ENCODE peak calls at places on chromosomes 13 and 19, in seven cellular contexts. E is CD8-positive, alpha-beta T cell; C is right lobe of liver; O is ascending aorta; N is breast epithelium; S is IMR-90; L is colonic mucosa. X is an unnamed sample.

GRCh38 chr13:60018536-60018935 is 145.2 kb downstream of the DIAPH3 start:
- DNase-seq in E (no peak), C (no peak), O (no peak), N (no peak), S (no peak), L (no peak), X (no peak)

GRCh38 chr13:22726721-22727120 is 454.1 kb upstream of the SGCG start:
- DNase-seq in E (no peak), C (no peak), O (no peak), N (no peak), S (no peak), L (no peak), X (no peak)

GRCh38 chr13:45595968-45596367 is 19.6 kb downstream of the ERICH6B start:
- DNase-seq in E (no peak), C (no peak), O (no peak), N (no peak), S (no peak), L (no peak), X (peak)

GRCh38 chr19:1494115-1494815 is 3.3 kb downstream of the REEP6 start:
- DNase-seq in E (no peak), C (no peak), O (no peak), N (no peak), S (no peak), L (no peak), X (no peak)

GRCh38 chr13:107681611-107682010 is 533.7 kb downstream of the LIG4 start:
- DNase-seq in E (no peak), C (no peak), O (no peak), N (no peak), S (no peak), L (no peak), X (no peak)

GRCh38 chr13:35190241-35190640 is 248.2 kb downstream of the NBEA start:
- DNase-seq in E (no peak), C (no peak), O (no peak), N (no peak), S (no peak), L (no peak), X (no peak)

GRCh38 chr19:4378886-4379285 is 21.5 kb downstream of the SH3GL1 start:
- DNase-seq in E (no peak), C (no peak), O (no peak), N (no peak), S (no peak), L (no peak), X (no peak)

GRCh38 chr13:111383591-111384440 is 63.4 kb downstream of the TEX29 start:
- DNase-seq in E (no peak), C (no peak), O (peak), N (no peak), S (no peak), L (no peak), X (no peak)

GRCh38 chr13:52665325-52665724 is 12.7 kb downstream of the SUGT1 start:
- DNase-seq in E (no peak), C (no peak), O (no peak), N (no peak), S (peak), L (no peak), X (peak)

GRCh38 chr19:16118489-16119033 is 6.9 kb downstream of the RAB8A start:
- DNase-seq in E (no peak), C (peak), O (no peak), N (no peak), S (no peak), L (no peak), X (no peak)

GRCh38 chr13:97366172-97366688 is 67.7 kb upstream of the RAP2A start:
- DNase-seq in E (no peak), C (no peak), O (no peak), N (no peak), S (no peak), L (no peak), X (no peak)

GRCh38 chr19:6685482-6685881 is 15.5 kb upstream of the TNFSF14 start:
- DNase-seq in E (no peak), C (peak), O (no peak), N (no peak), S (no peak), L (no peak), X (no peak)

GRCh38 chr19:51687791-51688664 is 5.1 kb upstream of the SPACA6 start:
- DNase-seq in E (no peak), C (no peak), O (peak), N (no peak), S (peak), L (peak), X (peak)

DNA sequence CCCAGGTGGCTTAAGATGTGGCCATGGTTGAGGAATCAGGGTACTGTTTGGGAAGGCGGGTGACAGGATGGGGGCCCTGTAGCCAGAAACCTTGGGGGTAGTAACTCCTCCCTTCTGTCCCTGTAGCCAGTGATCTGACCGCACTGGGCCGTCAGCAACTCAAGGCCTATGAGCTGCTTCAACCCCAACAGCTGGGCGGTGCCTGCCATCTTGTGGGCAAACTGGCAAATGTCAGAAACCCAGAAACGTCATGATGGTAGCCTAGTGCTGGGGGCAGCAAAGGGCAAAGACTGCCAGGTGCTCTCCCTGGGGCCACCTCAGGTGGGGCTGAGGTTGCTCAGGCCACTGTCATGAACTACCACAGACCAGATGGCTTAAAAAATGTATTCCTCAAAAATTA is 3.5 kb downstream of the COPE start:
- DNase-seq in E (no peak), C (peak), O (no peak), N (no peak), S (peak), L (peak), X (peak)
- TF ChIP-seq CTCF in E (no peak), C (peak), O (no peak), N (no peak), S (peak), L (no peak), X (peak)

GRCh38 chr19:42311612-42312160 is 1.4 kb upstream of the TMEM145 start:
- DNase-seq in E (no peak), C (no peak), O (no peak), N (no peak), S (no peak), L (no peak), X (peak)
- TF ChIP-seq CTCF in E (no peak), C (no peak), O (no peak), N (no peak), S (no peak), L (no peak), X (no peak)

DNA sequence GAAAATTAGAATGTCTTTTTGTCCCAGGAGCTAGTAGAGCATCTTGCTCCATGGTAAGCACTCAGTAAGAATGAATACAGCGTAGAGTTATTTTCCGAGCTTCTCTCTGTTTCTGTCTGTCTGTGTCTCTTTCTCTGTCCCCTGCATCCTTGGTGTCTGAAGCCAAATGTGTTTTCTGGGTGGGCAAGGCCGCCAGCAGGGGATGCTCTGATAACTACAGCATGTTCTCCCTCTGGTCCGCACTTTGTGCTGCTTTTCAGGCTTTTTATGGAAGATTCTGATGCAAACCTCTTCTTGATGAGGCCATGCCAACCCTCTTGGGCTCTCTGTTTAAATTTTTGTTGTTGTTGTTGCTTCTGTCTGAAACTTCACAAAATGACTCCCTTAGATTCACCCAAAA is 142.8 kb upstream of the UBL3 start:
- DNase-seq in E (no peak), C (no peak), O (no peak), N (no peak), S (no peak), L (no peak), X (no peak)
- TF ChIP-seq CTCF in E (no peak), C (no peak), O (no peak), N (no peak), S (peak), L (no peak), X (no peak)

DNA sequence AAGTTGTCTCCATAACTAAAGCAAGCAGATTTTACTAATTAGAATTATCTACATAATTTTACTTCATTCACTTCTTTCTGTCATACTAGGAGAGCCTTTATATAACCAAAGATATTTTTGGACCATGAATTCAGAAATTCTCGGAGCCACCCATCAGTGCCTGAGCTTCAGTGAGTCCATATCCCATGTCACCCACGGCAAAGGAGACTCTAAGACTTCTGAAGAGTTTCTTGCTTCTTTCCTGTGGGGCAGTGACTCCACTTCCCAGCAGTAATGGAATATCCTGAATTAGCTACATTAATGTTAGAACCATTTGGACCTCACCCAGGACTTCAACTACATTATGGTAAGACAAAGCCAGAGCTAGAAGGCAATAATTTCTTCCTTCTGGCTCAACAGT is 8.2 kb downstream of the STARD13 start:
- DNase-seq in E (no peak), C (no peak), O (no peak), N (no peak), S (no peak), L (no peak), X (no peak)
- TF ChIP-seq CTCF in E (no peak), C (no peak), O (no peak), N (no peak), S (no peak), L (no peak), X (no peak)

GRCh38 chr13:37270206-37271001 is 164.9 kb upstream of the CSNK1A1L start:
- DNase-seq in E (no peak), C (no peak), O (no peak), N (no peak), S (peak), L (no peak), X (no peak)
- TF ChIP-seq CTCF in E (no peak), C (no peak), O (no peak), N (no peak), S (peak), L (no peak), X (no peak)

DNA sequence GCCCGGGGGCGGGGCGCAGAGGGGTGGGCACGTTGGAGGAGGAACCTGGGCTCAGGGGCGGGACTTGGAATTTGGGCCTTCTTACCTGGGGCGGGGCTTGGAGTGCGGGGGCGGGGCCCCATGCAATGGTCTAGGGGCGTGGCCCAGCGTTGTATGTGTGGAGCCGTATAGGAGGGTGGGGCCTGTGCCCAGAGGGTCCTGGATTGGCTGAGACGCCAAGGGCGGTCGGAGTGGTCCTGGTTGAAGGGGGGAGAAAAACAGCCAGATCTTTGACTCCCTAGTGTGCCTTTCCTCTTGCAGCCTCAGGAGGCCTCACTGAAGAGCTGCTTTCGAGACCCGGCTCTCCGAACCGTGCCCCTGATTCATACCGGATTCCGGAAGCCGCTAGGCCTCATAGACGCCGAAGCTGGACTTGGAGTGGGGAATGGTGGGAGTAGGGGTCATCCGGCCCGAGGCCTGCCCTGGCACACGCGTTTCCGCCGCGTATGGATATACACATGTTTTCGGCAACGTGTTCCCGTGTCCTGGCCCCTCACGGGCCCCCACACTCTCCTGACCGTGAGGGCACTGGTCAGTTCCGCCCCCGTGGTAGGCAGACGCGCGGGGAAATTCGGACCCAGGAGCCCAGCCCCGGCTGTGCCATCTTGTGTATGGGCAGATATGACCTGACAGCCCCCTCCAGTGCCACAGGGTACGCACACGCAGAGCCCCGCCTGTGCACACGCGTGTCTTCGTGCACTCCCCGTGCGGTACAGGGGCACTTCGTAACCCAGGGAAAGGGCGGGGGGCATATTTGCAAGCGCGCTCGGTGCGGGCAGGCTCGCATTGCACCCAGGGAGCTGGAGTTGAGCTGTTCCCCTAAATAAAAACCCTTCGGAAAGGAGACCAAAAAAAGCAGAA is 661 bp upstream of the PRR12 start:
- DNase-seq in E (peak), C (peak), O (peak), N (peak), S (peak), L (peak), X (peak)
- TF ChIP-seq CTCF in E (peak), C (no peak), O (no peak), N (no peak), S (peak), L (no peak), X (no peak)

GRCh38 chr13:109146393-109146792 is 517.0 kb downstream of the MYO16 start:
- DNase-seq in E (no peak), C (no peak), O (no peak), N (no peak), S (no peak), L (no peak), X (no peak)

GRCh38 chr13:109148243-109148642 is 518.8 kb downstream of the MYO16 start:
- DNase-seq in E (no peak), C (no peak), O (no peak), N (no peak), S (peak), L (no peak), X (peak)

GRCh38 chr13:109146912-109147624 is 517.7 kb downstream of the MYO16 start:
- DNase-seq in E (no peak), C (no peak), O (no peak), N (no peak), S (peak), L (no peak), X (peak)

GRCh38 chr13:109144693-109145437 is 515.5 kb downstream of the MYO16 start:
- DNase-seq in E (no peak), C (no peak), O (no peak), N (no peak), S (no peak), L (no peak), X (no peak)

GRCh38 chr13:109145631-109146030 is 516.2 kb downstream of the MYO16 start:
- DNase-seq in E (no peak), C (no peak), O (no peak), N (no peak), S (peak), L (peak), X (peak)
- TF ChIP-seq CTCF in E (no peak), C (peak), O (peak), N (peak), S (peak), L (peak), X (peak)

DNA sequence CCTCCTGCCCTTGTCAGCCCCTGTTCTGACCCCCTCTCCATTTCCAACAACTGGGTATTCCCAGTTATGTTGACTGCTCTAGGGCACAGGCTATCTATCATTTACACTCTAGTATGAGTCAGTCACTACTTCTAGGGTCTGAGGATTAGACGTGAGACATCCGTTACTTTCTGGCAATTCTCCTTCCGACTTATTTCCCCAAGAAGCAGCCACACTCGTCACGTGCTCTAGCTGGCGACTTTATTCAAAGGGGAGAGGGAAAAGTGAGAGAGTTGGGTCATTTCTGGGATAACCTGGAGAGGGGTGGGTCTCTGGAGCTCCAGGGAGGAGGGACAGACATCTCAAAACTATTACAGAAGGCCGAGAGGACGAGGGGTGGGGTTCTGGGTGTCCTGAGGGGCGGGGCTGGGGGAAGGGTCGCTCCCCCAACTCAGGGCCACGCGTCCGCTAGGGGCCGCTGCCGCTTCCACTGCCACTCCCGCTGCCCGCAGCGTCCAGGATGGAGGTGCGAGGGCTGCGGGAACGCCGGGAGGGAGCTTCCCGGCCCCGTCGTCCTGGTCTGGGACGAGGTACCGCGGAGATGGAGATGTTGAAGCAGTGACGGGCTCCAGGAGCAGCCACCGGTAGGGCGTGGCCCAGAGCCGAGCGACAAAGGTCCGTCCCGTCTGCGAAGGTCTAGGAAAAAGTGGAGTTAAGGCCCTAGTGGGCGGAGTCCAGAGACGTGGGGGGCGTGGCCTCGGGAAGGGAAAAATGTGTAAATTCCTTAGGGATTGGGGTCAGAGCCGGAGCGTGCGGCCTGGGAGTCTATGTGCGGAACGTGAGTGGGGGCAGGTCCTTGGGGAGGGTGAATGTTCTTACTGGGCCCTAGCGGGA is 8.9 kb downstream of the RTBDN start:
- DNase-seq in E (no peak), C (no peak), O (no peak), N (no peak), S (no peak), L (no peak), X (no peak)
- TF ChIP-seq CTCF in E (peak), C (peak), O (no peak), N (no peak), S (peak), L (no peak), X (no peak)

GRCh38 chr13:69306766-69307165 is 800.9 kb upstream of the ATXN8OS start:
- DNase-seq in E (no peak), C (no peak), O (no peak), N (no peak), S (no peak), L (no peak), X (no peak)
- TF ChIP-seq CTCF in E (no peak), C (no peak), O (no peak), N (no peak), S (no peak), L (no peak), X (no peak)